ENCODE peak calls at places on chromosomes 12 and 14, in ten cellular contexts. M, W, S, O, B, Q, G, C, P and N are unnamed samples.

GRCh38 chr12:131506426-131506825 is 204.5 kb upstream of the SFSWAP start:
- DNase-seq in M (no peak), W (no peak), S (no peak), O (no peak), B (no peak), Q (no peak), G (no peak), C (no peak), P (no peak), N (no peak)

GRCh38 chr12:104115587-104115975 is 22.4 kb downstream of the NFYB start:
- DNase-seq in M (no peak), W (no peak), S (no peak), O (no peak), B (no peak), Q (peak; percentile 26), G (peak; percentile 30), C (no peak), P (no peak), N (no peak)

GRCh38 chr12:27018071-27018470 is 3.9 kb upstream of the TM7SF3 start:
- DNase-seq in M (no peak), W (no peak), S (no peak), O (no peak), B (no peak), Q (no peak), G (no peak), C (no peak), P (no peak), N (no peak)

GRCh38 chr14:104135121-104135903 is 3.1 kb upstream of the KIF26A start:
- DNase-seq in M (no peak), W (no peak), S (no peak), O (no peak), B (peak; percentile 72), Q (no peak), G (no peak), C (no peak), P (no peak), N (no peak)

GRCh38 chr12:89352492-89353187 is at the start of gene DUSP6:
- DNase-seq in M (peak; percentile 97), W (peak; percentile 99), S (peak; percentile 79), O (peak; percentile 97), B (peak; percentile 99), Q (peak; percentile 97), G (peak; percentile 99), C (no peak), P (peak; percentile 65), N (peak; percentile 85)

GRCh38 chr14:62614117-62614516 is 431.1 kb downstream of the KCNH5 start:
- DNase-seq in M (no peak), W (no peak), S (no peak), O (no peak), B (no peak), Q (no peak), G (no peak), C (no peak), P (no peak), N (no peak)

GRCh38 chr12:109542014-109542413 is 31.3 kb downstream of the MMAB start:
- DNase-seq in M (no peak), W (peak; percentile 80), S (no peak), O (no peak), B (peak; percentile 16), Q (no peak), G (peak; percentile 43), C (no peak), P (no peak), N (no peak)

GRCh38 chr12:132986885-132987225 is 688 bp downstream of the ZNF26 start:
- DNase-seq in M (no peak), W (peak; percentile 25), S (no peak), O (no peak), B (peak; percentile 25), Q (no peak), G (peak; percentile 9), C (no peak), P (no peak), N (no peak)

GRCh38 chr14:101132051-101132541 is 228.6 kb upstream of the RTL1 start:
- DNase-seq in M (no peak), W (no peak), S (no peak), O (no peak), B (no peak), Q (no peak), G (no peak), C (no peak), P (no peak), N (no peak)

GRCh38 chr14:36671149-36671548 is 9.5 kb downstream of the PAX9 start:
- DNase-seq in M (no peak), W (no peak), S (no peak), O (no peak), B (no peak), Q (no peak), G (no peak), C (no peak), P (no peak), N (no peak)

GRCh38 chr12:124210991-124211577 is 83.8 kb upstream of the RFLNA start:
- DNase-seq in M (no peak), W (no peak), S (no peak), O (no peak), B (no peak), Q (no peak), G (no peak), C (no peak), P (no peak), N (no peak)

GRCh38 chr12:15196221-15196620 is 25.0 kb downstream of the RERG start:
- DNase-seq in M (no peak), W (no peak), S (no peak), O (no peak), B (no peak), Q (no peak), G (no peak), C (no peak), P (no peak), N (no peak)

GRCh38 chr12:122659579-122659978 is 43.6 kb downstream of the HCAR2 start:
- DNase-seq in M (no peak), W (no peak), S (no peak), O (no peak), B (no peak), Q (no peak), G (no peak), C (no peak), P (no peak), N (no peak)

GRCh38 chr12:110908377-110909136 is 11.8 kb downstream of the MYL2 start:
- DNase-seq in M (no peak), W (no peak), S (no peak), O (no peak), B (no peak), Q (no peak), G (no peak), C (no peak), P (peak; percentile 43), N (no peak)

GRCh38 chr14:38201137-38201828 is 6.4 kb upstream of the SSTR1 start:
- DNase-seq in M (no peak), W (no peak), S (no peak), O (no peak), B (no peak), Q (no peak), G (no peak), C (no peak), P (no peak), N (no peak)

GRCh38 chr12:44874981-44875416 is 1.1 kb downstream of the NELL2 start:
- DNase-seq in M (no peak), W (no peak), S (peak; percentile 37), O (no peak), B (peak; percentile 2), Q (peak; percentile 10), G (no peak), C (no peak), P (peak; percentile 15), N (no peak)

GRCh38 chr12:98440165-98440581 is 75.2 kb upstream of the TMPO start:
- DNase-seq in M (no peak), W (peak; percentile 88), S (no peak), O (no peak), B (peak; percentile 64), Q (peak; percentile 91), G (peak; percentile 96), C (no peak), P (no peak), N (no peak)